ENCODE peak calls at places on chromosomes 12 and 14, in six cellular contexts. M is type B pancreatic cell; N is activated naive CD4-positive, alpha-beta T cell treated with anti-CD3 and anti-CD28 coated beads, Interleukin-2, amount 50 U/mL, for 16 hours; K is fibroblast of lung; F is CD4-positive, alpha-beta T cell; P is fibroblast of pulmonary artery. E is an unnamed sample.
A peak's percentile ranks its signal among the peaks of the same experiment; 100 is the strongest.

GRCh38 chr14:104560586-104560945 is 19.0 kb upstream of the C14orf180 start:
- DNase-seq in M (no peak), N (no peak), K (no peak), F (no peak), P (no peak), E (no peak)

GRCh38 chr14:20690848-20691640 is 2.5 kb downstream of the ANG start:
- DNase-seq in M (no peak), N (peak; percentile 23), K (peak; percentile 76), F (peak; percentile 18), P (peak; percentile 86), E (peak; percentile 63)

GRCh38 chr14:61625171-61625570 is 70.1 kb upstream of the HIF1A start:
- DNase-seq in M (no peak), N (no peak), K (no peak), F (no peak), P (no peak), E (no peak)

GRCh38 chr14:54727929-54728328 is 161.0 kb downstream of the SAMD4A start:
- DNase-seq in M (no peak), N (no peak), K (peak; percentile 63), F (no peak), P (no peak), E (no peak)

GRCh38 chr12:130120012-130120805 is 42.1 kb upstream of the FZD10 start:
- DNase-seq in M (no peak), N (no peak), K (no peak), F (no peak), P (no peak), E (no peak)

GRCh38 chr14:63777024-63777423 is 49.2 kb upstream of the SGPP1 start:
- DNase-seq in M (no peak), N (no peak), K (peak; percentile 69), F (no peak), P (peak; percentile 70), E (no peak)

GRCh38 chr14:32738206-32738871 is 200.3 kb upstream of the NPAS3 start:
- DNase-seq in M (no peak), N (no peak), K (no peak), F (no peak), P (no peak), E (no peak)

GRCh38 chr14:91364524-91365270 is 52.9 kb downstream of the CCDC88C start:
- DNase-seq in M (no peak), N (no peak), K (no peak), F (no peak), P (no peak), E (no peak)

GRCh38 chr14:68020999-68021663 is 201.6 kb downstream of the RAD51B start:
- DNase-seq in M (no peak), N (no peak), K (no peak), F (no peak), P (no peak), E (peak; percentile 18)

GRCh38 chr14:79016828-79017505 is 846.8 kb downstream of the NRXN3 start:
- DNase-seq in M (no peak), N (no peak), K (peak; percentile 77), F (no peak), P (peak; percentile 76), E (no peak)

GRCh38 chr12:130555628-130556485 is 160.2 kb downstream of the RIMBP2 start:
- DNase-seq in M (no peak), N (no peak), K (no peak), F (no peak), P (no peak), E (no peak)

GRCh38 chr12:117439531-117440001 is 78.1 kb upstream of the NOS1 start:
- DNase-seq in M (no peak), N (no peak), K (no peak), F (no peak), P (no peak), E (no peak)

GRCh38 chr12:113325938-113326337 is 9.0 kb downstream of the SLC8B1 start:
- DNase-seq in M (no peak), N (no peak), K (peak; percentile 98), F (no peak), P (peak; percentile 66), E (no peak)

GRCh38 chr12:7339675-7340074 is 35.8 kb downstream of the ACSM4 start:
- DNase-seq in M (no peak), N (no peak), K (no peak), F (no peak), P (no peak), E (no peak)

GRCh38 chr14:92599786-92600185 is 86.2 kb downstream of the RIN3 start:
- DNase-seq in M (no peak), N (no peak), K (no peak), F (no peak), P (no peak), E (no peak)

GRCh38 chr14:98198385-98198784 is 1073.6 kb downstream of the BCL11B start:
- DNase-seq in M (no peak), N (no peak), K (no peak), F (no peak), P (no peak), E (no peak)

GRCh38 chr14:76917759-76918175 is 91.6 kb downstream of the LRRC74A start:
- DNase-seq in M (no peak), N (no peak), K (no peak), F (no peak), P (no peak), E (no peak)

GRCh38 chr14:58987601-58988000 is 200.9 kb upstream of the DAAM1 start:
- DNase-seq in M (no peak), N (no peak), K (no peak), F (no peak), P (no peak), E (no peak)

GRCh38 chr14:91835920-91836843 is 31.2 kb downstream of the TC2N start:
- DNase-seq in M (peak; percentile 80), N (peak; percentile 88), K (no peak), F (peak; percentile 90), P (no peak), E (peak; percentile 56)